ENCODE peak calls at places on chromosomes 12 and 14, in four cellular contexts. One of them, this sample, is unnamed.

GRCh38 chr12:47821346-47821706 is 1.6 kb upstream of the HDAC7 start:
- DNase-seq in H1: no peak
- DNase-seq in HepG2: no peak
- DNase-seq in K562: no peak
- DNase-seq in this sample: no peak

GRCh38 chr14:70811578-70811977 is 2.3 kb upstream of the MAP3K9 start:
- DNase-seq in K562: no peak
- DNase-seq in HepG2: peak
- DNase-seq in H1: no peak
- DNase-seq in this sample: no peak

GRCh38 chr14:22524784-22525161 is 64.3 kb downstream of the DAD1 start:
- DNase-seq in H1: no peak
- DNase-seq in K562: no peak
- DNase-seq in HepG2: no peak
- DNase-seq in this sample: no peak

GRCh38 chr14:76203086-76204001 is 51.6 kb downstream of the GPATCH2L start:
- DNase-seq in H1: no peak
- DNase-seq in HepG2: no peak
- DNase-seq in K562: no peak
- DNase-seq in this sample: no peak

GRCh38 chr12:64258576-64258975 is 36.5 kb upstream of the KICS2 start:
- DNase-seq in K562: no peak
- DNase-seq in HepG2: no peak
- DNase-seq in H1: no peak
- DNase-seq in this sample: no peak

GRCh38 chr12:103833891-103834290 is 7.1 kb downstream of the NT5DC3 start:
- DNase-seq in K562: no peak
- DNase-seq in H1: no peak
- DNase-seq in HepG2: no peak
- DNase-seq in this sample: no peak

GRCh38 chr12:47651368-47652254 is 54.2 kb downstream of the RPAP3 start:
- DNase-seq in K562: no peak
- DNase-seq in HepG2: peak
- DNase-seq in H1: no peak
- DNase-seq in this sample: peak

GRCh38 chr14:105210266-105211025 is 29.3 kb upstream of the NUDT14 start:
- DNase-seq in K562: no peak
- DNase-seq in H1: no peak
- DNase-seq in HepG2: no peak
- DNase-seq in this sample: no peak

GRCh38 chr12:546920-547845 is 87.4 kb downstream of the B4GALNT3 start:
- DNase-seq in K562: peak
- DNase-seq in HepG2: peak
- DNase-seq in H1: peak
- DNase-seq in this sample: peak

GRCh38 chr14:23530360-23531055 is 21.1 kb downstream of the ZFHX2 start:
- DNase-seq in H1: no peak
- DNase-seq in HepG2: no peak
- DNase-seq in K562: no peak
- DNase-seq in this sample: no peak

GRCh38 chr14:81264011-81264410 is 43.3 kb upstream of the GTF2A1 start:
- DNase-seq in HepG2: no peak
- DNase-seq in H1: no peak
- DNase-seq in K562: no peak
- DNase-seq in this sample: no peak

GRCh38 chr12:95547522-95548055 is 3.7 kb downstream of the USP44 start:
- DNase-seq in H1: no peak
- DNase-seq in K562: no peak
- DNase-seq in HepG2: no peak
- DNase-seq in this sample: no peak

GRCh38 chr12:67366530-67367196 is 97.5 kb downstream of the CAND1 start:
- DNase-seq in K562: no peak
- DNase-seq in H1: no peak
- DNase-seq in HepG2: no peak
- DNase-seq in this sample: no peak

GRCh38 chr14:104143071-104143470 is 4.7 kb downstream of the KIF26A start:
- DNase-seq in HepG2: no peak
- DNase-seq in H1: no peak
- DNase-seq in K562: no peak
- DNase-seq in this sample: no peak

GRCh38 chr12:96210376-96211055 is 16.3 kb downstream of the ELK3 start:
- DNase-seq in K562: no peak
- DNase-seq in HepG2: no peak
- DNase-seq in H1: no peak
- DNase-seq in this sample: no peak

GRCh38 chr12:56377310-56377988 is 14.8 kb upstream of the APOF start:
- DNase-seq in H1: no peak
- DNase-seq in HepG2: no peak
- DNase-seq in K562: peak
- DNase-seq in this sample: peak

GRCh38 chr12:122062832-122063690 is 15.5 kb upstream of the MLXIP start:
- DNase-seq in HepG2: peak
- DNase-seq in K562: peak
- DNase-seq in H1: no peak
- DNase-seq in this sample: peak

GRCh38 chr14:84750763-84751554 is 779.0 kb upstream of the FLRT2 start:
- DNase-seq in H1: no peak
- DNase-seq in K562: no peak
- DNase-seq in HepG2: no peak
- DNase-seq in this sample: no peak

GRCh38 chr14:85443001-85443400 is 86.9 kb upstream of the FLRT2 start:
- DNase-seq in K562: no peak
- DNase-seq in HepG2: no peak
- DNase-seq in H1: no peak
- DNase-seq in this sample: no peak

GRCh38 chr12:26275313-26276257 is 80.2 kb downstream of the SSPN start:
- DNase-seq in HepG2: peak
- DNase-seq in H1: no peak
- DNase-seq in K562: no peak
- DNase-seq in this sample: no peak

GRCh38 chr12:104505095-104505819 is 48.5 kb downstream of the CHST11 start:
- DNase-seq in K562: no peak
- DNase-seq in H1: no peak
- DNase-seq in HepG2: no peak
- DNase-seq in this sample: no peak

DNA sequence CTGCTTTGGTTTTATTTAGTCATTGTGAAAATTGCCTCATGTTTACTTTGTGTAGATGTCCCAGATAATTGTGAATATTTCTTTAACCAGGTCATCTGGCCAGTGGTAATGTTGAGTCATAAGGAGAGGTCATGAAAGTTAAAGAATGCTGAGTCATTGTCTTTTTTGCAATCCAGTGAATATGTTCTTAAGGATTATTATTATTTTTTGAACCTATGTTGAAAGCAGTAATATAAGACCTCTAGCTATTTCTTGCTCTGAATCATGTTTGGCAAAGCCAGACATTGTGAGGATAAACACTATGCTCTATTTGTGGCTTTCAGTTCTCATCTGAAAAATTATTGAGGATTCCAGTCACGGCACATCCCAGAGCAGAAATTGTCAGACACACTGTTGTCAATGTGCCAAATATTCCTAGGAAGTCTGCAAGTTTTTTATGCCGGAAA is 369.5 kb downstream of the ATP23 start:
- DNase-seq in K562: peak
- DNase-seq in HepG2: peak
- DNase-seq in H1: no peak
- DNase-seq in this sample: peak
- TF ChIP-seq POLR2AphosphoS5 in K562: no peak
- TF ChIP-seq POLR2AphosphoS5 in HepG2: no peak
- TF ChIP-seq POLR2AphosphoS5 in H1: no peak
- TF ChIP-seq POLR2AphosphoS5 in this sample: peak

GRCh38 chr12:76346798-76347420 is 1.3 kb downstream of the BBS10 start:
- DNase-seq in H1: no peak
- DNase-seq in HepG2: peak
- DNase-seq in K562: no peak
- DNase-seq in this sample: no peak
- TF ChIP-seq FOSL1 in H1: no peak
- TF ChIP-seq FOSL1 in HepG2: no peak
- TF ChIP-seq FOSL1 in K562: peak
- TF ChIP-seq FOSL1 in this sample: no peak

DNA sequence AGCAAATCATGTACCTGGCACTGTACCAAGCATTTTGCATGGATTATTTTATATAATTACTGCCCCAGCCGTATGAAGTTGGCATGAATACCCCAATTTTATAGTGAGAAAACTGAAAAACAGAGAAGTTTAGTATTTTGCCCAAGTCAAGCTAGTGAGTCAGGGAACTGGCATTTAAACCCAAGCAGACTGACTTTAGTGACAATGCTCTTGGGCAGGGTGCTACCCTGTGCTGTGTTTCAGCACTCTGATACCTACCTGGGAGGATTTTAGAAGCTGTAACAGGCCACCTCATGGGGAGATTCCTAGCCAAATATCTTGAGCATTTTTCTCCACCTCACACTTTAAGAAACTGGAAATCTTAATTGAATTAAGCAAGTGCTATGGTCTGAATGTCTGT is 98.1 kb upstream of the MAX start:
- DNase-seq in H1: no peak
- DNase-seq in K562: no peak
- DNase-seq in HepG2: no peak
- DNase-seq in this sample: no peak
- TF ChIP-seq POLR2AphosphoS5 in H1: no peak
- TF ChIP-seq POLR2AphosphoS5 in K562: no peak
- TF ChIP-seq POLR2AphosphoS5 in HepG2: no peak
- TF ChIP-seq POLR2AphosphoS5 in this sample: no peak

GRCh38 chr12:113270709-113271009 is 49.4 kb downstream of the TPCN1 start:
- DNase-seq in HepG2: no peak
- DNase-seq in K562: no peak
- DNase-seq in H1: no peak
- DNase-seq in this sample: no peak

GRCh38 chr12:113271853-113272561 is 50.7 kb downstream of the TPCN1 start:
- DNase-seq in K562: peak
- DNase-seq in HepG2: peak
- DNase-seq in H1: no peak
- DNase-seq in this sample: no peak

GRCh38 chr12:113271466-113271852 is 50.2 kb downstream of the TPCN1 start:
- DNase-seq in HepG2: no peak
- DNase-seq in H1: no peak
- DNase-seq in K562: no peak
- DNase-seq in this sample: no peak

GRCh38 chr12:113274848-113275247 is 53.6 kb downstream of the TPCN1 start:
- DNase-seq in H1: no peak
- DNase-seq in HepG2: no peak
- DNase-seq in K562: no peak
- DNase-seq in this sample: no peak

DNA sequence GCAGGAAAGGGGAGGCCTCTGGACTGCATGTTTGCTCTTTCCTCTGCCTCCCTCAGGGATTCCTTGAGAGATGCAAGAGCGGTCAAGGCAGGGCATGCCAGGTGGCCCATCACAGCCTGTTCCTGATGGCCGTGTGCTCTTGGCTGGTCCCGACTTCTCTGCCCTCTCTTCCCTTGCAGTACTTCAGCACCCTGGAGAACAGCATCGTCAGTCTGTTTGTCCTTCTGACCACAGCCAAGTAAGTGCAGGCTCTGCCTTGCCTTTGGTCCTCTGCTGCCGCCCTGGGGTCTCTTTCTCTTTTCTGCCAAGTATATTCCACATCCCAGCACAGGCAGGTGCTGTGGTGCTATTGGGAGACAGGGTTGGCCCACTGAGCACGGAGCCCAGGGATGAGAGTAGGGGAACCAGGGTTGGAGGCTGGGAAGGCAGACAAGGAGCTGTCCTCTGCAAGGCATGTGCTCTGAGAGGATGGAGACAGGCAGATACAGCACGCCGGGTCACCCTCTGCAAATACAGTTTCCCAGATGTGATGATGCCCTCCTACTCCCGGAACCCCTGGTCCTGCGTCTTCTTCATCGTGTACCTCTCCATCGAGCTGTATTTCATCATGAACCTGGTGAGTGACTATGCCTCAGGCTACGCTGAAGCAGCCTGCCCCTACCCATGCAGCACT is 51.9 kb downstream of the TPCN1 start:
- DNase-seq in H1: no peak
- DNase-seq in HepG2: no peak
- DNase-seq in K562: no peak
- DNase-seq in this sample: no peak
- TF ChIP-seq FOSL1 in H1: no peak
- TF ChIP-seq FOSL1 in HepG2: no peak
- TF ChIP-seq FOSL1 in K562: no peak
- TF ChIP-seq FOSL1 in this sample: no peak

GRCh38 chr12:123141615-123142517 is 9.0 kb downstream of the PITPNM2 start:
- DNase-seq in HepG2: peak
- DNase-seq in K562: no peak
- DNase-seq in H1: no peak
- DNase-seq in this sample: peak
- TF ChIP-seq POLR2AphosphoS5 in HepG2: peak
- TF ChIP-seq POLR2AphosphoS5 in K562: no peak
- TF ChIP-seq POLR2AphosphoS5 in H1: no peak
- TF ChIP-seq POLR2AphosphoS5 in this sample: no peak